ENCODE peak calls at places on chromosome 22, in six cellular contexts. One of them, this sample, is unnamed.

GRCh38 chr22:41979423-41980250 is 10.4 kb downstream of the SEPTIN3 start:
- DNase-seq in stimulated activated CD8-positive, alpha-beta memory T cell treated with anti-CD3 and anti-CD28 coated beads, Interleukin-4, amount 100 ng/mL, for 1 hour: no peak
- DNase-seq in MM.1S: no peak
- DNase-seq in CD8-positive, alpha-beta memory T cell: no peak
- DNase-seq in H7: peak
- DNase-seq in astrocyte of the hippocampus: no peak
- DNase-seq in this sample: no peak

GRCh38 chr22:25134028-25134427 is 65.6 kb upstream of the CRYBB3 start:
- DNase-seq in astrocyte of the hippocampus: peak
- DNase-seq in MM.1S: no peak
- DNase-seq in H7: no peak
- DNase-seq in stimulated activated CD8-positive, alpha-beta memory T cell treated with anti-CD3 and anti-CD28 coated beads, Interleukin-4, amount 100 ng/mL, for 1 hour: no peak
- DNase-seq in CD8-positive, alpha-beta memory T cell: no peak
- DNase-seq in this sample: no peak

GRCh38 chr22:45159652-45160462 is 3.9 kb upstream of the NUP50 start:
- DNase-seq in MM.1S: no peak
- DNase-seq in stimulated activated CD8-positive, alpha-beta memory T cell treated with anti-CD3 and anti-CD28 coated beads, Interleukin-4, amount 100 ng/mL, for 1 hour: no peak
- DNase-seq in astrocyte of the hippocampus: peak
- DNase-seq in H7: peak
- DNase-seq in CD8-positive, alpha-beta memory T cell: no peak
- DNase-seq in this sample: no peak

GRCh38 chr22:46393791-46394333 is 58.3 kb downstream of the TRMU start:
- DNase-seq in CD8-positive, alpha-beta memory T cell: no peak
- DNase-seq in MM.1S: no peak
- DNase-seq in stimulated activated CD8-positive, alpha-beta memory T cell treated with anti-CD3 and anti-CD28 coated beads, Interleukin-4, amount 100 ng/mL, for 1 hour: no peak
- DNase-seq in H7: no peak
- DNase-seq in astrocyte of the hippocampus: no peak
- DNase-seq in this sample: no peak

GRCh38 chr22:41833369-41834004 is 582 bp downstream of the SREBF2 start:
- DNase-seq in MM.1S: peak
- DNase-seq in CD8-positive, alpha-beta memory T cell: peak
- DNase-seq in H7: peak
- DNase-seq in stimulated activated CD8-positive, alpha-beta memory T cell treated with anti-CD3 and anti-CD28 coated beads, Interleukin-4, amount 100 ng/mL, for 1 hour: no peak
- DNase-seq in astrocyte of the hippocampus: peak
- DNase-seq in this sample: no peak

GRCh38 chr22:40024201-40025061 is 29.7 kb downstream of the FAM83F start:
- DNase-seq in MM.1S: peak
- DNase-seq in stimulated activated CD8-positive, alpha-beta memory T cell treated with anti-CD3 and anti-CD28 coated beads, Interleukin-4, amount 100 ng/mL, for 1 hour: no peak
- DNase-seq in H7: peak
- DNase-seq in astrocyte of the hippocampus: peak
- DNase-seq in CD8-positive, alpha-beta memory T cell: peak
- DNase-seq in this sample: no peak

GRCh38 chr22:33723915-33724314 is 196.4 kb downstream of the LARGE1 start:
- DNase-seq in MM.1S: no peak
- DNase-seq in CD8-positive, alpha-beta memory T cell: no peak
- DNase-seq in stimulated activated CD8-positive, alpha-beta memory T cell treated with anti-CD3 and anti-CD28 coated beads, Interleukin-4, amount 100 ng/mL, for 1 hour: no peak
- DNase-seq in H7: no peak
- DNase-seq in astrocyte of the hippocampus: no peak
- DNase-seq in this sample: no peak

GRCh38 chr22:35918466-35918865 is 110.2 kb downstream of the RBFOX2 start:
- DNase-seq in stimulated activated CD8-positive, alpha-beta memory T cell treated with anti-CD3 and anti-CD28 coated beads, Interleukin-4, amount 100 ng/mL, for 1 hour: no peak
- DNase-seq in MM.1S: no peak
- DNase-seq in astrocyte of the hippocampus: no peak
- DNase-seq in H7: no peak
- DNase-seq in CD8-positive, alpha-beta memory T cell: no peak
- DNase-seq in this sample: no peak

GRCh38 chr22:35446365-35446764 is 46.4 kb downstream of the MCM5 start:
- DNase-seq in CD8-positive, alpha-beta memory T cell: no peak
- DNase-seq in MM.1S: no peak
- DNase-seq in astrocyte of the hippocampus: peak
- DNase-seq in H7: no peak
- DNase-seq in stimulated activated CD8-positive, alpha-beta memory T cell treated with anti-CD3 and anti-CD28 coated beads, Interleukin-4, amount 100 ng/mL, for 1 hour: no peak
- DNase-seq in this sample: no peak

GRCh38 chr22:44188316-44188715 is 7.6 kb downstream of the PARVG start:
- DNase-seq in astrocyte of the hippocampus: no peak
- DNase-seq in MM.1S: no peak
- DNase-seq in H7: no peak
- DNase-seq in stimulated activated CD8-positive, alpha-beta memory T cell treated with anti-CD3 and anti-CD28 coated beads, Interleukin-4, amount 100 ng/mL, for 1 hour: no peak
- DNase-seq in CD8-positive, alpha-beta memory T cell: no peak
- DNase-seq in this sample: no peak

GRCh38 chr22:45948081-45948648 is 28.8 kb downstream of the WNT7B start:
- DNase-seq in CD8-positive, alpha-beta memory T cell: no peak
- DNase-seq in H7: no peak
- DNase-seq in MM.1S: no peak
- DNase-seq in stimulated activated CD8-positive, alpha-beta memory T cell treated with anti-CD3 and anti-CD28 coated beads, Interleukin-4, amount 100 ng/mL, for 1 hour: no peak
- DNase-seq in astrocyte of the hippocampus: no peak
- DNase-seq in this sample: no peak

GRCh38 chr22:31192513-31192912 is 19.6 kb upstream of the LIMK2 start:
- DNase-seq in H7: no peak
- DNase-seq in stimulated activated CD8-positive, alpha-beta memory T cell treated with anti-CD3 and anti-CD28 coated beads, Interleukin-4, amount 100 ng/mL, for 1 hour: no peak
- DNase-seq in astrocyte of the hippocampus: no peak
- DNase-seq in CD8-positive, alpha-beta memory T cell: no peak
- DNase-seq in MM.1S: no peak
- DNase-seq in this sample: no peak